ENCODE peak calls at places on chromosomes 4 and X, in nine cellular contexts. One of them, this sample, is unnamed.
A peak's percentile ranks its signal among the peaks of the same experiment; 100 is the strongest.

GRCh38 chrX:2351321-2351720 is 149.5 kb downstream of the DHRSX start:
- DNase-seq in ureter: no peak
- DNase-seq in endothelial cell: no peak
- DNase-seq in NCI-H1930: no peak
- DNase-seq in NCI-H187: no peak
- DNase-seq in HS-27A: peak; percentile 68
- DNase-seq in stimulated activated CD8-positive, alpha-beta memory T cell treated with anti-CD3 and anti-CD28 coated beads, Interleukin-7, amount 100 ng/mL, for 24 hours: no peak
- DNase-seq in posterior cingulate gyrus: no peak
- DNase-seq in brain microvascular endothelial cell: peak; percentile 83
- DNase-seq in this sample: no peak

GRCh38 chr4:40923326-40924095 is 173.8 kb downstream of the NSUN7 start:
- DNase-seq in ureter: no peak
- DNase-seq in endothelial cell: no peak
- DNase-seq in NCI-H1930: no peak
- DNase-seq in NCI-H187: no peak
- DNase-seq in HS-27A: no peak
- DNase-seq in stimulated activated CD8-positive, alpha-beta memory T cell treated with anti-CD3 and anti-CD28 coated beads, Interleukin-7, amount 100 ng/mL, for 24 hours: no peak
- DNase-seq in posterior cingulate gyrus: peak; percentile 84
- DNase-seq in brain microvascular endothelial cell: no peak
- DNase-seq in this sample: no peak

GRCh38 chr4:109166586-109166985 is 135.9 kb downstream of the COL25A1 start:
- DNase-seq in ureter: no peak
- DNase-seq in endothelial cell: no peak
- DNase-seq in NCI-H1930: no peak
- DNase-seq in NCI-H187: no peak
- DNase-seq in HS-27A: no peak
- DNase-seq in stimulated activated CD8-positive, alpha-beta memory T cell treated with anti-CD3 and anti-CD28 coated beads, Interleukin-7, amount 100 ng/mL, for 24 hours: no peak
- DNase-seq in posterior cingulate gyrus: no peak
- DNase-seq in brain microvascular endothelial cell: no peak
- DNase-seq in this sample: no peak

GRCh38 chr4:122364700-122365404 is 14.0 kb upstream of the ADAD1 start:
- DNase-seq in ureter: no peak
- DNase-seq in endothelial cell: no peak
- DNase-seq in NCI-H1930: no peak
- DNase-seq in NCI-H187: no peak
- DNase-seq in HS-27A: no peak
- DNase-seq in stimulated activated CD8-positive, alpha-beta memory T cell treated with anti-CD3 and anti-CD28 coated beads, Interleukin-7, amount 100 ng/mL, for 24 hours: no peak
- DNase-seq in posterior cingulate gyrus: no peak
- DNase-seq in brain microvascular endothelial cell: no peak
- DNase-seq in this sample: no peak

GRCh38 chr4:54930226-54930625 is 195.2 kb downstream of the KDR start:
- DNase-seq in ureter: no peak
- DNase-seq in endothelial cell: no peak
- DNase-seq in NCI-H1930: no peak
- DNase-seq in NCI-H187: no peak
- DNase-seq in HS-27A: peak; percentile 65
- DNase-seq in stimulated activated CD8-positive, alpha-beta memory T cell treated with anti-CD3 and anti-CD28 coated beads, Interleukin-7, amount 100 ng/mL, for 24 hours: no peak
- DNase-seq in posterior cingulate gyrus: no peak
- DNase-seq in brain microvascular endothelial cell: peak; percentile 94
- DNase-seq in this sample: no peak

GRCh38 chr4:143616771-143617170 is 83.7 kb downstream of the FREM3 start:
- DNase-seq in ureter: no peak
- DNase-seq in endothelial cell: no peak
- DNase-seq in NCI-H1930: no peak
- DNase-seq in NCI-H187: no peak
- DNase-seq in HS-27A: peak; percentile 64
- DNase-seq in stimulated activated CD8-positive, alpha-beta memory T cell treated with anti-CD3 and anti-CD28 coated beads, Interleukin-7, amount 100 ng/mL, for 24 hours: no peak
- DNase-seq in posterior cingulate gyrus: no peak
- DNase-seq in brain microvascular endothelial cell: peak; percentile 41
- DNase-seq in this sample: no peak

GRCh38 chr4:151143162-151143561 is 43.7 kb downstream of the RPS3A start:
- DNase-seq in ureter: no peak
- DNase-seq in endothelial cell: no peak
- DNase-seq in NCI-H1930: no peak
- DNase-seq in NCI-H187: no peak
- DNase-seq in HS-27A: no peak
- DNase-seq in stimulated activated CD8-positive, alpha-beta memory T cell treated with anti-CD3 and anti-CD28 coated beads, Interleukin-7, amount 100 ng/mL, for 24 hours: no peak
- DNase-seq in posterior cingulate gyrus: no peak
- DNase-seq in brain microvascular endothelial cell: no peak
- DNase-seq in this sample: no peak

GRCh38 chrX:140274761-140275525 is 229.9 kb downstream of the SOX3 start:
- DNase-seq in ureter: no peak
- DNase-seq in endothelial cell: no peak
- DNase-seq in NCI-H1930: no peak
- DNase-seq in NCI-H187: no peak
- DNase-seq in HS-27A: no peak
- DNase-seq in stimulated activated CD8-positive, alpha-beta memory T cell treated with anti-CD3 and anti-CD28 coated beads, Interleukin-7, amount 100 ng/mL, for 24 hours: no peak
- DNase-seq in posterior cingulate gyrus: no peak
- DNase-seq in brain microvascular endothelial cell: peak; percentile 1
- DNase-seq in this sample: no peak

GRCh38 chr4:21697583-21697982 is 251.0 kb downstream of the KCNIP4 start:
- DNase-seq in ureter: no peak
- DNase-seq in endothelial cell: peak; percentile 18
- DNase-seq in NCI-H1930: no peak
- DNase-seq in NCI-H187: no peak
- DNase-seq in HS-27A: no peak
- DNase-seq in stimulated activated CD8-positive, alpha-beta memory T cell treated with anti-CD3 and anti-CD28 coated beads, Interleukin-7, amount 100 ng/mL, for 24 hours: no peak
- DNase-seq in posterior cingulate gyrus: peak; percentile 30
- DNase-seq in brain microvascular endothelial cell: peak; percentile 53
- DNase-seq in this sample: no peak

GRCh38 chr4:7322166-7322991 is 112.4 kb downstream of the PSAPL1 start:
- DNase-seq in ureter: no peak
- DNase-seq in endothelial cell: no peak
- DNase-seq in NCI-H1930: no peak
- DNase-seq in NCI-H187: no peak
- DNase-seq in HS-27A: no peak
- DNase-seq in stimulated activated CD8-positive, alpha-beta memory T cell treated with anti-CD3 and anti-CD28 coated beads, Interleukin-7, amount 100 ng/mL, for 24 hours: no peak
- DNase-seq in posterior cingulate gyrus: peak; percentile 74
- DNase-seq in brain microvascular endothelial cell: no peak
- DNase-seq in this sample: no peak

GRCh38 chr4:138398297-138398696 is 156.1 kb upstream of the SLC7A11 start:
- DNase-seq in ureter: no peak
- DNase-seq in endothelial cell: no peak
- DNase-seq in NCI-H1930: peak; percentile 32
- DNase-seq in NCI-H187: no peak
- DNase-seq in HS-27A: no peak
- DNase-seq in stimulated activated CD8-positive, alpha-beta memory T cell treated with anti-CD3 and anti-CD28 coated beads, Interleukin-7, amount 100 ng/mL, for 24 hours: no peak
- DNase-seq in posterior cingulate gyrus: no peak
- DNase-seq in brain microvascular endothelial cell: no peak
- DNase-seq in this sample: no peak

GRCh38 chr4:148618856-148619255 is 176.6 kb upstream of the NR3C2 start:
- DNase-seq in ureter: no peak
- DNase-seq in endothelial cell: no peak
- DNase-seq in NCI-H1930: no peak
- DNase-seq in NCI-H187: no peak
- DNase-seq in HS-27A: peak; percentile 20
- DNase-seq in stimulated activated CD8-positive, alpha-beta memory T cell treated with anti-CD3 and anti-CD28 coated beads, Interleukin-7, amount 100 ng/mL, for 24 hours: no peak
- DNase-seq in posterior cingulate gyrus: no peak
- DNase-seq in brain microvascular endothelial cell: no peak
- DNase-seq in this sample: no peak

GRCh38 chrX:72276478-72276953 is 532 bp downstream of the RPS4X start:
- DNase-seq in ureter: no peak
- DNase-seq in endothelial cell: no peak
- DNase-seq in NCI-H1930: no peak
- DNase-seq in NCI-H187: no peak
- DNase-seq in HS-27A: no peak
- DNase-seq in stimulated activated CD8-positive, alpha-beta memory T cell treated with anti-CD3 and anti-CD28 coated beads, Interleukin-7, amount 100 ng/mL, for 24 hours: no peak
- DNase-seq in posterior cingulate gyrus: no peak
- DNase-seq in brain microvascular endothelial cell: no peak
- DNase-seq in this sample: peak; percentile 10

GRCh38 chr4:92317047-92317446 is 13.3 kb downstream of the GRID2 start:
- DNase-seq in ureter: no peak
- DNase-seq in endothelial cell: no peak
- DNase-seq in NCI-H1930: no peak
- DNase-seq in NCI-H187: no peak
- DNase-seq in HS-27A: no peak
- DNase-seq in stimulated activated CD8-positive, alpha-beta memory T cell treated with anti-CD3 and anti-CD28 coated beads, Interleukin-7, amount 100 ng/mL, for 24 hours: no peak
- DNase-seq in posterior cingulate gyrus: no peak
- DNase-seq in brain microvascular endothelial cell: no peak
- DNase-seq in this sample: no peak

GRCh38 chrX:154360155-154360713 is 14.2 kb downstream of the FLNA start:
- DNase-seq in ureter: no peak
- DNase-seq in endothelial cell: no peak
- DNase-seq in NCI-H1930: no peak
- DNase-seq in NCI-H187: no peak
- DNase-seq in HS-27A: no peak
- DNase-seq in stimulated activated CD8-positive, alpha-beta memory T cell treated with anti-CD3 and anti-CD28 coated beads, Interleukin-7, amount 100 ng/mL, for 24 hours: no peak
- DNase-seq in posterior cingulate gyrus: no peak
- DNase-seq in brain microvascular endothelial cell: no peak
- DNase-seq in this sample: no peak

GRCh38 chrX:48600226-48600625 is 2.9 kb downstream of the WDR13 start:
- DNase-seq in ureter: no peak
- DNase-seq in endothelial cell: no peak
- DNase-seq in NCI-H1930: no peak
- DNase-seq in NCI-H187: no peak
- DNase-seq in HS-27A: no peak
- DNase-seq in stimulated activated CD8-positive, alpha-beta memory T cell treated with anti-CD3 and anti-CD28 coated beads, Interleukin-7, amount 100 ng/mL, for 24 hours: no peak
- DNase-seq in posterior cingulate gyrus: no peak
- DNase-seq in brain microvascular endothelial cell: no peak
- DNase-seq in this sample: no peak

GRCh38 chr4:157459789-157460188 is 239.3 kb downstream of the GRIA2 start:
- DNase-seq in ureter: no peak
- DNase-seq in endothelial cell: no peak
- DNase-seq in NCI-H1930: no peak
- DNase-seq in NCI-H187: no peak
- DNase-seq in HS-27A: no peak
- DNase-seq in stimulated activated CD8-positive, alpha-beta memory T cell treated with anti-CD3 and anti-CD28 coated beads, Interleukin-7, amount 100 ng/mL, for 24 hours: no peak
- DNase-seq in posterior cingulate gyrus: no peak
- DNase-seq in brain microvascular endothelial cell: no peak
- DNase-seq in this sample: no peak

GRCh38 chrX:39308126-39308525 is 506.9 kb downstream of the MID1IP1 start:
- DNase-seq in ureter: no peak
- DNase-seq in endothelial cell: no peak
- DNase-seq in NCI-H1930: no peak
- DNase-seq in NCI-H187: no peak
- DNase-seq in HS-27A: no peak
- DNase-seq in stimulated activated CD8-positive, alpha-beta memory T cell treated with anti-CD3 and anti-CD28 coated beads, Interleukin-7, amount 100 ng/mL, for 24 hours: no peak
- DNase-seq in posterior cingulate gyrus: no peak
- DNase-seq in brain microvascular endothelial cell: peak; percentile 18
- DNase-seq in this sample: no peak

GRCh38 chrX:73270753-73271152 is 56.1 kb upstream of the NAP1L2 start:
- DNase-seq in ureter: no peak
- DNase-seq in endothelial cell: no peak
- DNase-seq in NCI-H1930: no peak
- DNase-seq in NCI-H187: no peak
- DNase-seq in HS-27A: no peak
- DNase-seq in stimulated activated CD8-positive, alpha-beta memory T cell treated with anti-CD3 and anti-CD28 coated beads, Interleukin-7, amount 100 ng/mL, for 24 hours: no peak
- DNase-seq in posterior cingulate gyrus: no peak
- DNase-seq in brain microvascular endothelial cell: no peak
- DNase-seq in this sample: no peak

GRCh38 chr4:41140410-41140809 is 73.9 kb downstream of the APBB2 start:
- DNase-seq in ureter: no peak
- DNase-seq in endothelial cell: no peak
- DNase-seq in NCI-H1930: no peak
- DNase-seq in NCI-H187: no peak
- DNase-seq in HS-27A: no peak
- DNase-seq in stimulated activated CD8-positive, alpha-beta memory T cell treated with anti-CD3 and anti-CD28 coated beads, Interleukin-7, amount 100 ng/mL, for 24 hours: no peak
- DNase-seq in posterior cingulate gyrus: no peak
- DNase-seq in brain microvascular endothelial cell: no peak
- DNase-seq in this sample: no peak

GRCh38 chr4:141560056-141560455 is 76.3 kb upstream of the IL15 start:
- DNase-seq in ureter: no peak
- DNase-seq in endothelial cell: no peak
- DNase-seq in NCI-H1930: no peak
- DNase-seq in NCI-H187: no peak
- DNase-seq in HS-27A: no peak
- DNase-seq in stimulated activated CD8-positive, alpha-beta memory T cell treated with anti-CD3 and anti-CD28 coated beads, Interleukin-7, amount 100 ng/mL, for 24 hours: no peak
- DNase-seq in posterior cingulate gyrus: no peak
- DNase-seq in brain microvascular endothelial cell: no peak
- DNase-seq in this sample: no peak

GRCh38 chr4:33625762-33626161 is 2618.6 kb downstream of the ARAP2 start:
- DNase-seq in ureter: no peak
- DNase-seq in endothelial cell: no peak
- DNase-seq in NCI-H1930: no peak
- DNase-seq in NCI-H187: no peak
- DNase-seq in HS-27A: no peak
- DNase-seq in stimulated activated CD8-positive, alpha-beta memory T cell treated with anti-CD3 and anti-CD28 coated beads, Interleukin-7, amount 100 ng/mL, for 24 hours: no peak
- DNase-seq in posterior cingulate gyrus: no peak
- DNase-seq in brain microvascular endothelial cell: no peak
- DNase-seq in this sample: no peak

GRCh38 chr4:47615385-47615784 is 130.3 kb downstream of the ATP10D start:
- DNase-seq in ureter: no peak
- DNase-seq in endothelial cell: no peak
- DNase-seq in NCI-H1930: no peak
- DNase-seq in NCI-H187: no peak
- DNase-seq in HS-27A: no peak
- DNase-seq in stimulated activated CD8-positive, alpha-beta memory T cell treated with anti-CD3 and anti-CD28 coated beads, Interleukin-7, amount 100 ng/mL, for 24 hours: no peak
- DNase-seq in posterior cingulate gyrus: no peak
- DNase-seq in brain microvascular endothelial cell: peak; percentile 17
- DNase-seq in this sample: no peak

GRCh38 chr4:2069986-2070385 is 10.9 kb downstream of the NAT8L start:
- DNase-seq in ureter: no peak
- DNase-seq in endothelial cell: no peak
- DNase-seq in NCI-H1930: no peak
- DNase-seq in NCI-H187: no peak
- DNase-seq in HS-27A: no peak
- DNase-seq in stimulated activated CD8-positive, alpha-beta memory T cell treated with anti-CD3 and anti-CD28 coated beads, Interleukin-7, amount 100 ng/mL, for 24 hours: no peak
- DNase-seq in posterior cingulate gyrus: no peak
- DNase-seq in brain microvascular endothelial cell: no peak
- DNase-seq in this sample: no peak

GRCh38 chr4:2135083-2135482 is 76.0 kb downstream of the NAT8L start:
- DNase-seq in ureter: no peak
- DNase-seq in endothelial cell: no peak
- DNase-seq in NCI-H1930: no peak
- DNase-seq in NCI-H187: peak; percentile 9
- DNase-seq in HS-27A: no peak
- DNase-seq in stimulated activated CD8-positive, alpha-beta memory T cell treated with anti-CD3 and anti-CD28 coated beads, Interleukin-7, amount 100 ng/mL, for 24 hours: no peak
- DNase-seq in posterior cingulate gyrus: no peak
- DNase-seq in brain microvascular endothelial cell: peak; percentile 28
- DNase-seq in this sample: peak; percentile 14

GRCh38 chrX:8820910-8821527 is 19.8 kb upstream of the FAM9A start:
- DNase-seq in ureter: no peak
- DNase-seq in endothelial cell: peak; percentile 23
- DNase-seq in NCI-H1930: no peak
- DNase-seq in NCI-H187: no peak
- DNase-seq in HS-27A: no peak
- DNase-seq in stimulated activated CD8-positive, alpha-beta memory T cell treated with anti-CD3 and anti-CD28 coated beads, Interleukin-7, amount 100 ng/mL, for 24 hours: no peak
- DNase-seq in posterior cingulate gyrus: peak; percentile 28
- DNase-seq in brain microvascular endothelial cell: no peak
- DNase-seq in this sample: no peak

GRCh38 chrX:2875798-2876399 is 47.2 kb downstream of the GYG2 start:
- DNase-seq in ureter: no peak
- DNase-seq in endothelial cell: no peak
- DNase-seq in NCI-H1930: no peak
- DNase-seq in NCI-H187: no peak
- DNase-seq in HS-27A: no peak
- DNase-seq in stimulated activated CD8-positive, alpha-beta memory T cell treated with anti-CD3 and anti-CD28 coated beads, Interleukin-7, amount 100 ng/mL, for 24 hours: no peak
- DNase-seq in posterior cingulate gyrus: no peak
- DNase-seq in brain microvascular endothelial cell: no peak
- DNase-seq in this sample: peak; percentile 8

GRCh38 chrX:3094261-3094660 is 53.0 kb downstream of the ARSF start:
- DNase-seq in ureter: peak; percentile 50
- DNase-seq in endothelial cell: no peak
- DNase-seq in NCI-H1930: no peak
- DNase-seq in NCI-H187: no peak
- DNase-seq in HS-27A: no peak
- DNase-seq in stimulated activated CD8-positive, alpha-beta memory T cell treated with anti-CD3 and anti-CD28 coated beads, Interleukin-7, amount 100 ng/mL, for 24 hours: no peak
- DNase-seq in posterior cingulate gyrus: no peak
- DNase-seq in brain microvascular endothelial cell: peak; percentile 1
- DNase-seq in this sample: no peak

GRCh38 chrX:30674799-30675198 is 21.6 kb downstream of the GK start:
- DNase-seq in ureter: no peak
- DNase-seq in endothelial cell: no peak
- DNase-seq in NCI-H1930: no peak
- DNase-seq in NCI-H187: no peak
- DNase-seq in HS-27A: no peak
- DNase-seq in stimulated activated CD8-positive, alpha-beta memory T cell treated with anti-CD3 and anti-CD28 coated beads, Interleukin-7, amount 100 ng/mL, for 24 hours: no peak
- DNase-seq in posterior cingulate gyrus: no peak
- DNase-seq in brain microvascular endothelial cell: no peak
- DNase-seq in this sample: no peak